ENCODE peak calls at places on chromosomes 12 and 14, in six cellular contexts. C is neural crest cell, B is hippocampal formation, N is Panc1, S is tibial artery, F is frontal cortex. U is an unnamed sample.

GRCh38 chr14:104226421-104227385 is 88.3 kb downstream of the KIF26A start:
- DNase-seq in C (no peak), B (no peak), S (no peak), F (no peak), N (no peak), U (no peak)

GRCh38 chr12:43766291-43766690 is 7.5 kb downstream of the IRAK4 start:
- DNase-seq in B (no peak), N (no peak), S (no peak), C (no peak), F (no peak), U (no peak)

GRCh38 chr12:93050026-93050747 is 121.1 kb upstream of the EEA1 start:
- DNase-seq in C (no peak), B (no peak), F (no peak), S (no peak), N (no peak), U (no peak)

GRCh38 chr12:87812030-87812429 is 217.2 kb downstream of the C12orf50 start:
- DNase-seq in S (no peak), B (no peak), C (no peak), N (no peak), F (no peak), U (no peak)

GRCh38 chr12:120258323-120258896 is 7.1 kb downstream of the PXN start:
- DNase-seq in N (no peak), C (no peak), F (no peak), S (no peak), B (no peak), U (no peak)

GRCh38 chr12:32012249-32012785 is 53.1 kb downstream of the RESF1 start:
- DNase-seq in C (no peak), B (no peak), S (no peak), N (no peak), F (no peak), U (no peak)

GRCh38 chr12:49369723-49370145 is 2.5 kb downstream of the SPATS2 start:
- DNase-seq in N (no peak), S (no peak), F (no peak), C (no peak), B (no peak), U (no peak)

GRCh38 chr12:9799961-9800360 is 27.3 kb upstream of the KLRF1 start:
- DNase-seq in S (no peak), C (no peak), B (no peak), F (no peak), N (no peak), U (no peak)

GRCh38 chr12:93441111-93441616 is 583 bp downstream of the UBE2N start:
- DNase-seq in C (no peak), N (no peak), B (no peak), S (no peak), F (peak), U (no peak)

GRCh38 chr12:19719650-19720049 is 280.4 kb downstream of the AEBP2 start:
- DNase-seq in B (no peak), S (no peak), C (no peak), N (no peak), F (no peak), U (no peak)

GRCh38 chr14:36313206-36313605 is 7.2 kb downstream of the MBIP start:
- DNase-seq in N (no peak), S (no peak), C (no peak), F (no peak), B (no peak), U (no peak)

GRCh38 chr14:35378638-35379568 is 25.6 kb downstream of the NFKBIA start:
- DNase-seq in N (no peak), B (no peak), C (no peak), F (no peak), S (no peak), U (no peak)

GRCh38 chr12:112755507-112755906 is 36.0 kb upstream of the RPH3A start:
- DNase-seq in C (no peak), B (no peak), S (no peak), N (no peak), F (no peak), U (no peak)

GRCh38 chr12:56529656-56530055 is 8.0 kb downstream of the RBMS2 start:
- DNase-seq in N (no peak), F (no peak), S (no peak), B (no peak), C (no peak), U (no peak)

GRCh38 chr12:14919455-14919854 is 18.9 kb downstream of the ERP27 start:
- DNase-seq in B (no peak), N (no peak), C (no peak), S (no peak), F (no peak), U (no peak)

GRCh38 chr14:94394025-94394493 is 5.7 kb upstream of the SERPINA1 start:
- DNase-seq in N (no peak), F (no peak), B (no peak), C (no peak), S (no peak), U (no peak)

GRCh38 chr14:48936352-48936751 is 649.8 kb downstream of the RPS29 start:
- DNase-seq in B (no peak), N (no peak), F (no peak), S (no peak), C (no peak), U (no peak)

GRCh38 chr12:607541-608001 is 55.7 kb downstream of the NINJ2 start:
- DNase-seq in N (no peak), B (no peak), C (no peak), F (no peak), S (peak), U (no peak)

GRCh38 chr14:103516426-103517171 is 6.0 kb downstream of the CKB start:
- DNase-seq in N (no peak), B (no peak), S (no peak), C (no peak), F (no peak), U (no peak)

GRCh38 chr12:122206111-122206881 is 2.8 kb downstream of the B3GNT4 start:
- DNase-seq in N (no peak), C (no peak), S (no peak), F (peak), B (no peak), U (no peak)

GRCh38 chr14:49052516-49052915 is 533.7 kb downstream of the RPS29 start:
- DNase-seq in B (no peak), F (no peak), C (no peak), S (no peak), N (no peak), U (no peak)

GRCh38 chr12:122190842-122191668 is 8.1 kb downstream of the LRRC43 start:
- DNase-seq in F (no peak), N (peak), S (no peak), C (peak), B (no peak), U (no peak)

GRCh38 chr14:56794557-56795283 is 15.6 kb downstream of the OTX2 start:
- DNase-seq in S (no peak), F (no peak), C (no peak), N (no peak), B (no peak), U (no peak)

GRCh38 chr14:101288436-101289229 is 272.7 kb upstream of the DIO3 start:
- DNase-seq in S (no peak), B (no peak), F (no peak), C (no peak), N (no peak), U (no peak)

GRCh38 chr14:24798911-24799310 is 164.9 kb upstream of the GZMB start:
- DNase-seq in S (no peak), F (no peak), N (no peak), C (no peak), B (no peak), U (no peak)

U was measured in iPS DF 19.7.